ENCODE peak calls at places on chromosomes 12 and 14, in ten cellular contexts. X is lower lobe of right lung, G is cardiac muscle cell, Z is heart left ventricle, V is GM06990, M is endothelial cell of umbilical vein, F is Panc1, W is astrocyte of the spinal cord, N is A549, U is foreskin fibroblast. D is an unnamed sample.

GRCh38 chr12:47074757-47075156 is 4.7 kb upstream of the PCED1B start:
- DNase-seq in X (no peak), G (no peak), Z (no peak), V (no peak), M (no peak), F (no peak), W (no peak), N (no peak), U (no peak), D (no peak)

GRCh38 chr14:83744901-83745300 is 1785.0 kb upstream of the FLRT2 start:
- DNase-seq in X (no peak), G (no peak), Z (no peak), V (no peak), M (peak; percentile 37), F (no peak), W (no peak), N (no peak), U (peak; percentile 3), D (no peak)

GRCh38 chr12:99111600-99111999 is 466.5 kb downstream of the APAF1 start:
- DNase-seq in X (no peak), G (no peak), Z (no peak), V (no peak), M (no peak), F (no peak), W (no peak), N (no peak), U (no peak), D (no peak)

GRCh38 chr14:36317650-36318049 is 2.8 kb downstream of the MBIP start:
- DNase-seq in X (no peak), G (no peak), Z (no peak), V (no peak), M (peak; percentile 16), F (no peak), W (no peak), N (no peak), U (peak; percentile 13), D (no peak)

GRCh38 chr12:57450057-57450456 is 5.0 kb upstream of the INHBE start:
- DNase-seq in X (no peak), G (no peak), Z (no peak), V (no peak), M (no peak), F (no peak), W (no peak), N (no peak), U (no peak), D (no peak)

GRCh38 chr14:105192866-105193731 is 12.0 kb upstream of the NUDT14 start:
- DNase-seq in X (no peak), G (peak; percentile 41), Z (no peak), V (no peak), M (peak; percentile 89), F (no peak), W (no peak), N (no peak), U (peak; percentile 28), D (no peak)

GRCh38 chr12:21334100-21334499 is 617 bp downstream of the SLCO1A2 start:
- DNase-seq in X (no peak), G (no peak), Z (no peak), V (no peak), M (no peak), F (no peak), W (no peak), N (no peak), U (no peak), D (no peak)

GRCh38 chr12:114269153-114269552 is 136.8 kb downstream of the TBX5 start:
- DNase-seq in X (no peak), G (no peak), Z (no peak), V (peak; percentile 7), M (no peak), F (no peak), W (no peak), N (no peak), U (no peak), D (no peak)

GRCh38 chr14:69581316-69581935 is 6.8 kb upstream of the CCDC177 start:
- DNase-seq in X (no peak), G (no peak), Z (no peak), V (no peak), M (no peak), F (no peak), W (no peak), N (no peak), U (no peak), D (no peak)

GRCh38 chr14:69582829-69583228 is 8.2 kb upstream of the CCDC177 start:
- DNase-seq in X (no peak), G (no peak), Z (no peak), V (no peak), M (no peak), F (no peak), W (no peak), N (no peak), U (no peak), D (no peak)

GRCh38 chr14:69579476-69579875 is 4.8 kb upstream of the CCDC177 start:
- DNase-seq in X (no peak), G (no peak), Z (no peak), V (no peak), M (no peak), F (no peak), W (no peak), N (no peak), U (no peak), D (no peak)

GRCh38 chr14:69582207-69582606 is 7.5 kb upstream of the CCDC177 start:
- DNase-seq in X (no peak), G (peak; percentile 29), Z (no peak), V (no peak), M (no peak), F (no peak), W (peak; percentile 35), N (no peak), U (peak; percentile 15), D (no peak)

DNA sequence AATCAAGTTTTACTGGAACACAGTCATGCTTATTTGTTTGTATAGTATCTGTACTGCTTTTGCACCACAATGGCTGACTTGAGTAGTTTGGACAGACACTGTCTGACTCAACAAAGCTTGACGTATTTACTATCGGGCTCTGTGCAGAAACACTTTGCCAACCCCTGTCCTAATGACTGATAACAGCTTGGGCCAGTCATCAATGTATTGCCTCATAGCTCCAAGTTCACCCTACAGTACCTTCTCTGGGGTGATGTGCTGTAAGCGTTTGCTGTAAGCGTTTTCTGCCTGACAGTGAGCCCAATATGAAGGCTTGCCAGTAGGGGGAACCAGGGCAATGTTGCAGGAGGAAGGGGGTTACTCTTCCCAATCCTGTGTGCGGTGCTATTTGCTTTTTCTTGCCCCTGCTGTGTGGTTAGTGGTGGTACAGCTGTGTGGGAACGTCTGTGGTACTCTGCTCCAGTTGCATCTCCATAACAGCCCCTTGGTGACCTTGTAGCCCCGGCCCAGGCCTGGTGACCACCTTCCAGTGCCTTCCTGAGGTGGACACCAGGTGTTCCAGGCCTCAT is 5.4 kb upstream of the CCDC177 start:
- DNase-seq in X (no peak), G (peak; percentile 99), Z (peak; percentile 28), V (no peak), M (peak; percentile 36), F (peak; percentile 13), W (peak; percentile 71), N (peak; percentile 71), U (peak; percentile 70), D (no peak)
- TF ChIP-seq CTCF in X (peak; percentile 37), G (peak; percentile 94), Z (peak; percentile 38), V (peak; percentile 69), M (peak; percentile 44), F (peak; percentile 65), W (peak; percentile 82), N (peak; percentile 32), U (peak; percentile 62), D (peak; percentile 72)

GRCh38 chr12:24584032-24584675 is 364.7 kb downstream of the BCAT1 start:
- DNase-seq in X (peak; percentile 47), G (no peak), Z (no peak), V (no peak), M (no peak), F (no peak), W (no peak), N (no peak), U (no peak), D (no peak)
- H3K4me3 ChIP-seq in X (no peak overlapping the region), G (no peak overlapping the region), Z (no peak overlapping the region), V (no peak overlapping the region), M (no peak overlapping the region), F (no peak overlapping the region), W (no peak overlapping the region), N (no peak overlapping the region), U (no peak overlapping the region), D (no peak overlapping the region)

GRCh38 chr12:110702081-110702480 is 13.2 kb upstream of the HVCN1 start:
- DNase-seq in X (no peak), G (no peak), Z (no peak), V (no peak), M (no peak), F (no peak), W (no peak), N (no peak), U (no peak), D (no peak)

GRCh38 chr12:110698171-110698902 is 9.4 kb upstream of the HVCN1 start:
- DNase-seq in X (peak; percentile 83), G (peak; percentile 91), Z (peak; percentile 81), V (peak; percentile 77), M (peak; percentile 92), F (peak; percentile 69), W (peak; percentile 80), N (peak; percentile 94), U (peak; percentile 72), D (peak; percentile 89)

GRCh38 chr12:110704231-110704630 is 15.3 kb upstream of the HVCN1 start:
- DNase-seq in X (no peak), G (no peak), Z (no peak), V (no peak), M (no peak), F (no peak), W (no peak), N (no peak), U (no peak), D (no peak)

GRCh38 chr12:110696283-110696682 is 7.4 kb upstream of the HVCN1 start:
- DNase-seq in X (no peak), G (no peak), Z (no peak), V (no peak), M (no peak), F (no peak), W (no peak), N (no peak), U (no peak), D (no peak)

DNA sequence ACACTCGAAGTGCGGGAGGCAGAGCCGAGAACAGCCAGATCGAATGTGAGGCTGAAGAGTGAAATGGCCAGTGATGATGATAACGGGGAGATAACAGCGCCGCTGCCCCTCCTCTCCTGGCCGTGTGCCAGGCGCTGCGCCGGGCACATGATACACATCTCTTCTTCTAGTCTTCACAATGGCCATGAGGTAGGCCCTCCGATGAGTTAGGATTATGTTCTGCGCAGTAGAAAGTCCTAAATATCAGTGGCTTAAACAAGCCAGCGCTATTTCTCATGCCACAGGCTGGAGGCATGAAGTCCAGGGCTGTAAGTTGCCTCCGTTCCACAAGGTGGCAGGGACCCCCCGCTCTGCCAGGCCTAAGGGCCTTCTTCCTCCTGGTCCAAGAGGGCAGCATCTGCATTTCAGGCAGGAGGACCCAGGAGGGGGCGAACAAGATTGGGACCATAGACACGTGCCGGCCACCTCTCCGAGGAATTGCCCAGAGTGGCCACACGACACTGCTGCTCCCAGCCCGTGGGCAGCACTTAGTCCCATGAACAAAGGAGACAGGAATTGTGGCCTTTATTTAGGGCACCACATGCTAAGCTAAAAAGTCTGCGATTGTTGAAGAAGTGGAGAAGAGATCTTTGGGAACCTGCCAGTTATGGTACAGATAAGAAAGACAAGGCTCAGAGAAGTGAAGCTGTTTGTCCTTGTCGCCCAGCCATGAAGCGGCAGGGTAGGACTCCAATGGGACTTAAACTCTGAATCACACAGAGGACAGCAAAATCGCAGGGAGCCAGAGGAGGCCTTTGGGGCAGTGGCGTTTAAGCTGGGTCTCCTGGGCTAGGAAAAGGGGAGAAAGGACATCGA is 10.9 kb upstream of the HVCN1 start:
- DNase-seq in X (no peak), G (peak; percentile 26), Z (no peak), V (no peak), M (no peak), F (no peak), W (no peak), N (peak; percentile 35), U (no peak), D (no peak)
- TF ChIP-seq CTCF in X (no peak), G (peak; percentile 15), Z (peak; percentile 10), V (no peak), M (no peak), F (peak; percentile 48), W (no peak), N (no peak), U (no peak), D (no peak)

DNA sequence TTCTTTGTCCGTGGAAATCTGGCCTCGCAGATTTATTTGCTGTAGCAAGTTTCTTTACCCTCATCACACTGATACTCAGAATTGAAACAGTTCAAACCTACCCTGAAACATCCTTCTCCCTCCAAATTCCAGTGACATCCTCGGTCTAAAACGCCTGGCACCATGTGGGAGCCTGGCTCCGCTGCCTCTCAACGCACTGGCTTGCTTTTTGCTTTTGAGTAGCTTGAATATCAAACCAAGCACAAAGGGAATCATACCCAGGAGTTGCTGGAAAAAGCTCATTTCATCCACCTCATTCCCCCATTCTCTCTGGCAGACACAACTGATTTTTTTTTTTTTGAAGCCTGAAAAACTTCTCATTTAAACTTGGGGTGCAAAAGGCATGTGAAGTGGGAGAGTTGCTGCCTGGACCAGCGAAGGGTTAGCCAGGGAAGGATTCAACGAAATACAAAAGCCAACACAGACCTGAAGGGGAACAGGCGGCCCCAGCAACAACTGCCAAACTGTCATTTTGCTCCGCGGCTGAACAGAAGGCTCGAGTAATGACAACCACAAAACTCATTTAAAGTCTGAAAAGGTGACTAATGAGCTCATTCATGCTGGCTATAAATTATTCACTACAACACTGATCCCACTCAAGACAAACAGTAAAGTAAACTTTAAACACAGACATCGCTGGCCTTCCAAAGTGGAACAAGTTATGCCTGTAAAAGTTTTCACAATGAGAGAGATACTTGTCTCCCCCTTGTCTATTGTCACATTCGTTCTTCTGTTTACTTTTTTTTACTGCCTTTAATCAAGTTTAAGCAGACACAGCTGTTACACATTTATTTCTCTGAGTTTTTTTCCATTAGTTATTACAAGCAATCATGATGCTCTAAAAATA is 12.4 kb upstream of the FOXN3 start:
- DNase-seq in X (no peak), G (no peak), Z (no peak), V (no peak), M (peak; percentile 46), F (no peak), W (peak; percentile 48), N (no peak), U (peak; percentile 45), D (no peak)
- H3K4me3 ChIP-seq in X (peak overlapping the region; percentile 50), G (no peak overlapping the region), Z (no peak overlapping the region), V (peak overlapping the region; percentile 59), M (no peak overlapping the region), F (no peak overlapping the region), W (no peak overlapping the region), N (no peak overlapping the region), U (peak overlapping the region; percentile 35), D (peak overlapping the region; percentile 52)

D was measured in GM12864.